ENCODE peak calls at places on chromosomes 1 and 21, in four cellular contexts. One of them, this sample, is unnamed.

GRCh38 chr1:244941121-244941520 is 76.8 kb upstream of the HNRNPU start:
- DNase-seq in K562: no peak
- DNase-seq in GM12878: peak
- DNase-seq in HepG2: no peak
- DNase-seq in this sample: no peak

GRCh38 chr1:75712306-75712705 is 12.2 kb upstream of the ACADM start:
- DNase-seq in HepG2: no peak
- DNase-seq in K562: no peak
- DNase-seq in GM12878: no peak
- DNase-seq in this sample: no peak

GRCh38 chr1:241847796-241848668 is at the start of gene EXO1:
- DNase-seq in K562: peak
- DNase-seq in GM12878: peak
- DNase-seq in HepG2: peak
- DNase-seq in this sample: peak

GRCh38 chr21:44509539-44509938 is 30.5 kb downstream of the KRTAP10-1 start:
- DNase-seq in HepG2: no peak
- DNase-seq in K562: no peak
- DNase-seq in GM12878: no peak
- DNase-seq in this sample: no peak

GRCh38 chr1:29945426-29945825 is 709.1 kb downstream of the PTPRU start:
- DNase-seq in GM12878: no peak
- DNase-seq in HepG2: no peak
- DNase-seq in K562: no peak
- DNase-seq in this sample: no peak

GRCh38 chr21:33543505-33544129 is 779 bp downstream of the SON start:
- DNase-seq in K562: no peak
- DNase-seq in GM12878: no peak
- DNase-seq in HepG2: no peak
- DNase-seq in this sample: no peak

GRCh38 chr1:215114154-215114933 is 31.8 kb downstream of the KCNK2 start:
- DNase-seq in HepG2: no peak
- DNase-seq in K562: no peak
- DNase-seq in GM12878: no peak
- DNase-seq in this sample: peak

GRCh38 chr1:24203404-24203803 is 16.3 kb upstream of the IFNLR1 start:
- DNase-seq in HepG2: no peak
- DNase-seq in K562: no peak
- DNase-seq in GM12878: no peak
- DNase-seq in this sample: no peak

GRCh38 chr1:28437924-28438699 is 67.7 kb upstream of the RCC1 start:
- DNase-seq in GM12878: no peak
- DNase-seq in K562: no peak
- DNase-seq in HepG2: peak
- DNase-seq in this sample: peak

GRCh38 chr1:40878906-40879305 is 16.7 kb upstream of the CITED4 start:
- DNase-seq in K562: no peak
- DNase-seq in GM12878: no peak
- DNase-seq in HepG2: no peak
- DNase-seq in this sample: no peak

GRCh38 chr1:33321178-33321577 is 280 bp upstream of the A3GALT2 start:
- DNase-seq in GM12878: no peak
- DNase-seq in K562: no peak
- DNase-seq in HepG2: no peak
- DNase-seq in this sample: no peak

DNA sequence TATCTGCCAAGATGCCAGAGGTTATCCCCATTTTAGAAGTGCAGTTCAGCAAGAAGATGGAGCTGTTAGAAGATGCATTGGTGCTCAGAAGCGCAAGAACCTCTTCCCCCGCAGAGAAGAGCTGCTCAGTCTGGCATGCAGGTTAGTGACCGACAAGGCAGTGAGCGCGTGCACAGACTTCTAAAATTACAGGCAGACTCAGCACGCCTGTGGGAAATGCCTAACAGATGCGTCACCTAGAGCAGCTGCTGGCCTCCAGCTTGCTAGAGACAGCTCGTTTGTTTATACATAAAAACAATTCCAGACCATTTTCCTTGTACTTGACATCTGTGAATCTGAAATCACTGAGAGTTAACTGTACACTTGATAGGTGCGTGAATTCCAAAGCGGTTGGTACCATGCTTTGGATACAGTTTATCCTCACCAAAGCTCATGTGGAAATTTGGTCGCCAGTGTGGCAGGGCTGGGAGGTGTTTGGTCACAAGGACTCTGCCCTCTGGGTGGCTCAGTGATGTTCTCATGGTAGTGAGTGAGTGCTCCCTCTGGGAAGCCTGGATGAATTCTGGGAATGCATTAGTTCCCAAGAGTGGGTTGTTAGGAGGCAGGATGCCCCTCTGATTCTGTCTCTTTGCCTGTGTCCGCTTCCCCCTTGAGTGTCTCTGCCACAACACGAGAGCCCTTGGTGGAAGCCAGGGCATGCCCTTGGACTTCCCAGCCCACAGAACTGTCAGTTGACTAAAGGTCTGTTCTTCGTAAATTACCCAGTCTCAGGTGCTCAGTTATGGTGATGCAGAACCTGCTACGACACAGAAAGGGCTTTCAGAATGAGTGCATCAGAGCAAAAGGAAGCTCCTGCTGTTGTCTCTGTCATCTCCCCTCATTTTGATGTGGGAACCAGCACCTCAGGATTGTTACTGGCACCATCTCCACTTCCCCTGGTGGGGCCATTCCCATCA is 24.4 kb downstream of the SNAP47 start:
- DNase-seq in HepG2: no peak
- DNase-seq in GM12878: no peak
- DNase-seq in K562: no peak
- DNase-seq in this sample: no peak
- TF ChIP-seq POLR2AphosphoS2 in HepG2: no peak
- TF ChIP-seq POLR2AphosphoS2 in GM12878: no peak
- TF ChIP-seq POLR2AphosphoS2 in K562: no peak
- TF ChIP-seq POLR2AphosphoS2 in this sample: no peak

GRCh38 chr1:232704694-232705680 is 75.1 kb upstream of the SIPA1L2 start:
- DNase-seq in HepG2: peak
- DNase-seq in K562: no peak
- DNase-seq in GM12878: no peak
- DNase-seq in this sample: peak

GRCh38 chr1:232697191-232697590 is 67.3 kb upstream of the SIPA1L2 start:
- DNase-seq in GM12878: no peak
- DNase-seq in K562: no peak
- DNase-seq in HepG2: no peak
- DNase-seq in this sample: no peak

GRCh38 chr1:232704256-232704655 is 74.3 kb upstream of the SIPA1L2 start:
- DNase-seq in K562: no peak
- DNase-seq in HepG2: no peak
- DNase-seq in GM12878: no peak
- DNase-seq in this sample: no peak

GRCh38 chr1:232695626-232696025 is 65.7 kb upstream of the SIPA1L2 start:
- DNase-seq in GM12878: no peak
- DNase-seq in K562: no peak
- DNase-seq in HepG2: no peak
- DNase-seq in this sample: no peak

GRCh38 chr1:232699814-232700213 is 69.9 kb upstream of the SIPA1L2 start:
- DNase-seq in K562: no peak
- DNase-seq in GM12878: no peak
- DNase-seq in HepG2: no peak
- DNase-seq in this sample: no peak
- TF ChIP-seq RFX5 in K562: no peak
- TF ChIP-seq RFX5 in GM12878: no peak
- TF ChIP-seq RFX5 in HepG2: no peak
- TF ChIP-seq RFX5 in this sample: no peak

GRCh38 chr1:10969971-10970332 is 42.5 kb upstream of the TARDBP start:
- DNase-seq in GM12878: no peak
- DNase-seq in K562: no peak
- DNase-seq in HepG2: no peak
- DNase-seq in this sample: no peak

GRCh38 chr1:10966233-10966632 is 46.2 kb upstream of the TARDBP start:
- DNase-seq in GM12878: no peak
- DNase-seq in K562: no peak
- DNase-seq in HepG2: no peak
- DNase-seq in this sample: no peak

GRCh38 chr1:10968411-10968826 is 44.0 kb upstream of the TARDBP start:
- DNase-seq in K562: no peak
- DNase-seq in GM12878: peak
- DNase-seq in HepG2: no peak
- DNase-seq in this sample: no peak

GRCh38 chr1:10967105-10967504 is 45.3 kb upstream of the TARDBP start:
- DNase-seq in GM12878: no peak
- DNase-seq in K562: no peak
- DNase-seq in HepG2: no peak
- DNase-seq in this sample: no peak

GRCh38 chr1:10969267-10969970 is 43.0 kb upstream of the TARDBP start:
- DNase-seq in HepG2: no peak
- DNase-seq in K562: no peak
- DNase-seq in GM12878: no peak
- DNase-seq in this sample: no peak
- TF ChIP-seq POLR2AphosphoS2 in HepG2: no peak
- TF ChIP-seq POLR2AphosphoS2 in K562: no peak
- TF ChIP-seq POLR2AphosphoS2 in GM12878: no peak
- TF ChIP-seq POLR2AphosphoS2 in this sample: no peak

GRCh38 chr1:168008595-168008994 is 71.7 kb upstream of the MPC2 start:
- DNase-seq in K562: no peak
- DNase-seq in HepG2: no peak
- DNase-seq in GM12878: no peak
- DNase-seq in this sample: no peak
- TF ChIP-seq RFX5 in K562: no peak
- TF ChIP-seq RFX5 in HepG2: no peak
- TF ChIP-seq RFX5 in GM12878: no peak
- TF ChIP-seq RFX5 in this sample: no peak

GRCh38 chr1:63448741-63449140 is 74.3 kb downstream of the ITGB3BP start:
- DNase-seq in HepG2: no peak
- DNase-seq in GM12878: no peak
- DNase-seq in K562: no peak
- DNase-seq in this sample: no peak

GRCh38 chr1:63450416-63450815 is 72.6 kb downstream of the ITGB3BP start:
- DNase-seq in HepG2: no peak
- DNase-seq in GM12878: no peak
- DNase-seq in K562: no peak
- DNase-seq in this sample: no peak

GRCh38 chr1:63458750-63459149 is 64.3 kb downstream of the ITGB3BP start:
- DNase-seq in GM12878: no peak
- DNase-seq in K562: no peak
- DNase-seq in HepG2: no peak
- DNase-seq in this sample: no peak

GRCh38 chr1:63453232-63453631 is 69.8 kb downstream of the ITGB3BP start:
- DNase-seq in GM12878: no peak
- DNase-seq in K562: no peak
- DNase-seq in HepG2: no peak
- DNase-seq in this sample: no peak

DNA sequence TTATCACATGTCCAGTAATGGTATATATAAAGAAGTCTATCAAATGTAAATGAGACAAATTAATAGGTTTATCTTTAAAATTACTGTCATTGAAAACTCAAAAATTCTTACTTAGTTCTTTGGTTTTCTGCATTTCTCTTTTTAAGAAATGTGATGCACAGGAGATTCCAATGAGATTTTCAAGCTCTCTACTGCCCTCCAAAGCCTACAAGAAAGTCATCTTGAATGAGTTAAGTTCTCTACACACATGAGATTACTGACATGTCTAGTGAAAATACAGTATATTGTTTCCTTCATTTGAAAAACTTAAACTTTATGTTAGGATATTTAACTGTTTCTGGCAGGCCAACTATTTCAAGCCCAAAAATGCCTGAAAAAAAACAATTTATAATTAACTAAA is 68.8 kb downstream of the ITGB3BP start:
- DNase-seq in K562: no peak
- DNase-seq in HepG2: peak
- DNase-seq in GM12878: no peak
- DNase-seq in this sample: no peak
- TF ChIP-seq POLR2AphosphoS2 in K562: no peak
- TF ChIP-seq POLR2AphosphoS2 in HepG2: no peak
- TF ChIP-seq POLR2AphosphoS2 in GM12878: no peak
- TF ChIP-seq POLR2AphosphoS2 in this sample: no peak

GRCh38 chr1:74245168-74245753 is 10.1 kb downstream of the TNNI3K start:
- DNase-seq in GM12878: no peak
- DNase-seq in HepG2: no peak
- DNase-seq in K562: no peak
- DNase-seq in this sample: no peak
- TF ChIP-seq RFX5 in GM12878: no peak
- TF ChIP-seq RFX5 in HepG2: no peak
- TF ChIP-seq RFX5 in K562: no peak
- TF ChIP-seq RFX5 in this sample: no peak

GRCh38 chr1:224387943-224388342 is 31.3 kb downstream of the CNIH4 start:
- DNase-seq in HepG2: no peak
- DNase-seq in GM12878: no peak
- DNase-seq in K562: no peak
- DNase-seq in this sample: no peak
- TF ChIP-seq POLR2AphosphoS2 in HepG2: no peak
- TF ChIP-seq POLR2AphosphoS2 in GM12878: no peak
- TF ChIP-seq POLR2AphosphoS2 in K562: no peak
- TF ChIP-seq POLR2AphosphoS2 in this sample: no peak

This sample was measured in A549.